ENCODE peak calls at places on chromosome 16, in seven cellular contexts. One of them, this sample, is unnamed.

GRCh38 chr16:89140981-89141883 is 30.3 kb upstream of the CDH15 start:
- DNase-seq in WERI-Rb-1: no peak
- DNase-seq in GM12865: no peak
- DNase-seq in PC-3: no peak
- DNase-seq in fibroblast of pulmonary artery: no peak
- DNase-seq in tibial nerve: no peak
- DNase-seq in heart right ventricle: no peak
- DNase-seq in this sample: no peak

GRCh38 chr16:27404163-27404823 is 2.3 kb downstream of the IL21R start:
- DNase-seq in WERI-Rb-1: no peak
- DNase-seq in PC-3: no peak
- DNase-seq in tibial nerve: no peak
- DNase-seq in GM12865: peak
- DNase-seq in fibroblast of pulmonary artery: no peak
- DNase-seq in heart right ventricle: no peak
- DNase-seq in this sample: no peak

GRCh38 chr16:89358030-89359005 is 132.0 kb downstream of the ANKRD11 start:
- DNase-seq in GM12865: peak
- DNase-seq in PC-3: no peak
- DNase-seq in tibial nerve: no peak
- DNase-seq in WERI-Rb-1: no peak
- DNase-seq in fibroblast of pulmonary artery: no peak
- DNase-seq in heart right ventricle: no peak
- DNase-seq in this sample: no peak

GRCh38 chr16:84426804-84427203 is 58.5 kb downstream of the ATP2C2 start:
- DNase-seq in heart right ventricle: no peak
- DNase-seq in GM12865: no peak
- DNase-seq in WERI-Rb-1: no peak
- DNase-seq in PC-3: no peak
- DNase-seq in tibial nerve: no peak
- DNase-seq in fibroblast of pulmonary artery: no peak
- DNase-seq in this sample: no peak

GRCh38 chr16:9555051-9555450 is 463.6 kb downstream of the HAPSTR1 start:
- DNase-seq in PC-3: no peak
- DNase-seq in tibial nerve: no peak
- DNase-seq in WERI-Rb-1: no peak
- DNase-seq in heart right ventricle: no peak
- DNase-seq in fibroblast of pulmonary artery: no peak
- DNase-seq in GM12865: no peak
- DNase-seq in this sample: no peak

GRCh38 chr16:48052731-48053130 is 103.1 kb downstream of the ABCC12 start:
- DNase-seq in PC-3: no peak
- DNase-seq in heart right ventricle: no peak
- DNase-seq in WERI-Rb-1: no peak
- DNase-seq in GM12865: no peak
- DNase-seq in tibial nerve: no peak
- DNase-seq in fibroblast of pulmonary artery: no peak
- DNase-seq in this sample: no peak

GRCh38 chr16:23182675-23183485 is at the start of gene SCNN1G:
- DNase-seq in PC-3: no peak
- DNase-seq in WERI-Rb-1: peak
- DNase-seq in fibroblast of pulmonary artery: no peak
- DNase-seq in tibial nerve: no peak
- DNase-seq in heart right ventricle: no peak
- DNase-seq in GM12865: peak
- DNase-seq in this sample: no peak

GRCh38 chr16:27377666-27378485 is 24.1 kb upstream of the IL21R start:
- DNase-seq in GM12865: peak
- DNase-seq in heart right ventricle: no peak
- DNase-seq in tibial nerve: no peak
- DNase-seq in WERI-Rb-1: no peak
- DNase-seq in fibroblast of pulmonary artery: no peak
- DNase-seq in PC-3: no peak
- DNase-seq in this sample: no peak

GRCh38 chr16:21101631-21102420 is 48.8 kb downstream of the DNAH3 start:
- DNase-seq in heart right ventricle: no peak
- DNase-seq in WERI-Rb-1: peak
- DNase-seq in PC-3: peak
- DNase-seq in tibial nerve: no peak
- DNase-seq in fibroblast of pulmonary artery: peak
- DNase-seq in GM12865: peak
- DNase-seq in this sample: peak

GRCh38 chr16:3115561-3115960 is 3.2 kb downstream of the ZNF205 start:
- DNase-seq in WERI-Rb-1: peak
- DNase-seq in fibroblast of pulmonary artery: no peak
- DNase-seq in tibial nerve: no peak
- DNase-seq in GM12865: no peak
- DNase-seq in heart right ventricle: no peak
- DNase-seq in PC-3: no peak
- DNase-seq in this sample: no peak

GRCh38 chr16:81569361-81570034 is 124.9 kb downstream of the CMIP start:
- DNase-seq in WERI-Rb-1: no peak
- DNase-seq in heart right ventricle: no peak
- DNase-seq in fibroblast of pulmonary artery: no peak
- DNase-seq in tibial nerve: no peak
- DNase-seq in GM12865: no peak
- DNase-seq in PC-3: no peak
- DNase-seq in this sample: no peak

GRCh38 chr16:79191933-79192332 is 408.6 kb downstream of the MAF start:
- DNase-seq in tibial nerve: no peak
- DNase-seq in fibroblast of pulmonary artery: no peak
- DNase-seq in GM12865: no peak
- DNase-seq in WERI-Rb-1: no peak
- DNase-seq in PC-3: no peak
- DNase-seq in heart right ventricle: no peak
- DNase-seq in this sample: no peak

GRCh38 chr16:55508941-55509920 is at the start of gene LPCAT2:
- DNase-seq in fibroblast of pulmonary artery: peak
- DNase-seq in WERI-Rb-1: peak
- DNase-seq in PC-3: peak
- DNase-seq in tibial nerve: peak
- DNase-seq in GM12865: peak
- DNase-seq in heart right ventricle: peak
- DNase-seq in this sample: peak

GRCh38 chr16:69565611-69566436 is at the start of gene NFAT5:
- DNase-seq in PC-3: peak
- DNase-seq in heart right ventricle: peak
- DNase-seq in GM12865: peak
- DNase-seq in tibial nerve: peak
- DNase-seq in WERI-Rb-1: peak
- DNase-seq in fibroblast of pulmonary artery: peak
- DNase-seq in this sample: peak

GRCh38 chr16:26642047-26642664 is 424.6 kb upstream of the C16orf82 start:
- DNase-seq in fibroblast of pulmonary artery: no peak
- DNase-seq in tibial nerve: no peak
- DNase-seq in PC-3: no peak
- DNase-seq in heart right ventricle: no peak
- DNase-seq in GM12865: no peak
- DNase-seq in WERI-Rb-1: no peak
- DNase-seq in this sample: no peak

GRCh38 chr16:9549487-9549886 is 458.0 kb downstream of the HAPSTR1 start:
- DNase-seq in PC-3: no peak
- DNase-seq in GM12865: no peak
- DNase-seq in heart right ventricle: no peak
- DNase-seq in tibial nerve: no peak
- DNase-seq in WERI-Rb-1: no peak
- DNase-seq in fibroblast of pulmonary artery: no peak
- DNase-seq in this sample: no peak

GRCh38 chr16:58099097-58099955 is 29.9 kb downstream of the CFAP20 start:
- DNase-seq in GM12865: no peak
- DNase-seq in fibroblast of pulmonary artery: no peak
- DNase-seq in PC-3: no peak
- DNase-seq in tibial nerve: no peak
- DNase-seq in WERI-Rb-1: peak
- DNase-seq in heart right ventricle: no peak
- DNase-seq in this sample: no peak

GRCh38 chr16:23999663-24000062 is 163.9 kb downstream of the PRKCB start:
- DNase-seq in fibroblast of pulmonary artery: no peak
- DNase-seq in GM12865: peak
- DNase-seq in tibial nerve: no peak
- DNase-seq in WERI-Rb-1: no peak
- DNase-seq in PC-3: no peak
- DNase-seq in heart right ventricle: no peak
- DNase-seq in this sample: no peak

GRCh38 chr16:69057400-69058378 is 47.8 kb upstream of the HAS3 start:
- DNase-seq in PC-3: peak
- DNase-seq in fibroblast of pulmonary artery: peak
- DNase-seq in heart right ventricle: no peak
- DNase-seq in tibial nerve: no peak
- DNase-seq in GM12865: peak
- DNase-seq in WERI-Rb-1: peak
- DNase-seq in this sample: no peak

GRCh38 chr16:88533381-88533831 is 36.8 kb upstream of the ZC3H18 start:
- DNase-seq in GM12865: no peak
- DNase-seq in tibial nerve: no peak
- DNase-seq in PC-3: peak
- DNase-seq in WERI-Rb-1: no peak
- DNase-seq in heart right ventricle: no peak
- DNase-seq in fibroblast of pulmonary artery: no peak
- DNase-seq in this sample: peak

GRCh38 chr16:79093554-79093967 is 507.0 kb downstream of the MAF start:
- DNase-seq in heart right ventricle: peak
- DNase-seq in GM12865: no peak
- DNase-seq in fibroblast of pulmonary artery: no peak
- DNase-seq in WERI-Rb-1: no peak
- DNase-seq in tibial nerve: no peak
- DNase-seq in PC-3: no peak
- DNase-seq in this sample: no peak

GRCh38 chr16:66824006-66824405 is 6.8 kb downstream of the NAE1 start:
- DNase-seq in heart right ventricle: no peak
- DNase-seq in WERI-Rb-1: no peak
- DNase-seq in PC-3: no peak
- DNase-seq in GM12865: no peak
- DNase-seq in fibroblast of pulmonary artery: no peak
- DNase-seq in tibial nerve: no peak
- DNase-seq in this sample: no peak

GRCh38 chr16:66030036-66030435 is 336.5 kb upstream of the CDH5 start:
- DNase-seq in GM12865: no peak
- DNase-seq in tibial nerve: no peak
- DNase-seq in fibroblast of pulmonary artery: peak
- DNase-seq in WERI-Rb-1: no peak
- DNase-seq in heart right ventricle: no peak
- DNase-seq in PC-3: no peak
- DNase-seq in this sample: peak

GRCh38 chr16:82735696-82736095 is 108.9 kb downstream of the CDH13 start:
- DNase-seq in tibial nerve: no peak
- DNase-seq in fibroblast of pulmonary artery: peak
- DNase-seq in PC-3: no peak
- DNase-seq in heart right ventricle: peak
- DNase-seq in WERI-Rb-1: no peak
- DNase-seq in GM12865: peak
- DNase-seq in this sample: no peak

GRCh38 chr16:66728117-66728787 is 23.2 kb downstream of the DYNC1LI2 start:
- DNase-seq in WERI-Rb-1: no peak
- DNase-seq in PC-3: peak
- DNase-seq in fibroblast of pulmonary artery: peak
- DNase-seq in GM12865: peak
- DNase-seq in heart right ventricle: peak
- DNase-seq in tibial nerve: no peak
- DNase-seq in this sample: peak

GRCh38 chr16:11370084-11370931 is 25.0 kb downstream of the RMI2 start:
- DNase-seq in heart right ventricle: no peak
- DNase-seq in tibial nerve: no peak
- DNase-seq in GM12865: peak
- DNase-seq in PC-3: no peak
- DNase-seq in fibroblast of pulmonary artery: peak
- DNase-seq in WERI-Rb-1: no peak
- DNase-seq in this sample: no peak

GRCh38 chr16:85471469-85472431 is 141.4 kb upstream of the GSE1 start:
- DNase-seq in fibroblast of pulmonary artery: peak
- DNase-seq in heart right ventricle: no peak
- DNase-seq in GM12865: no peak
- DNase-seq in WERI-Rb-1: no peak
- DNase-seq in tibial nerve: no peak
- DNase-seq in PC-3: peak
- DNase-seq in this sample: no peak

GRCh38 chr16:54438469-54438868 is 151.9 kb upstream of the IRX3 start:
- DNase-seq in heart right ventricle: no peak
- DNase-seq in tibial nerve: no peak
- DNase-seq in fibroblast of pulmonary artery: no peak
- DNase-seq in WERI-Rb-1: no peak
- DNase-seq in PC-3: no peak
- DNase-seq in GM12865: no peak
- DNase-seq in this sample: no peak
- H3K4me3 ChIP-seq in heart right ventricle: no peak
- H3K4me3 ChIP-seq in tibial nerve: no peak
- H3K4me3 ChIP-seq in fibroblast of pulmonary artery: no peak
- H3K4me3 ChIP-seq in WERI-Rb-1: no peak
- H3K4me3 ChIP-seq in PC-3: no peak
- H3K4me3 ChIP-seq in GM12865: no peak
- H3K4me3 ChIP-seq in this sample: no peak

GRCh38 chr16:15502041-15502725 is 67.8 kb downstream of the BMERB1 start:
- DNase-seq in fibroblast of pulmonary artery: peak
- DNase-seq in WERI-Rb-1: no peak
- DNase-seq in heart right ventricle: no peak
- DNase-seq in PC-3: peak
- DNase-seq in tibial nerve: no peak
- DNase-seq in GM12865: no peak
- DNase-seq in this sample: no peak
- H3K4me3 ChIP-seq in fibroblast of pulmonary artery: no peak
- H3K4me3 ChIP-seq in WERI-Rb-1: no peak
- H3K4me3 ChIP-seq in heart right ventricle: no peak
- H3K4me3 ChIP-seq in PC-3: no peak
- H3K4me3 ChIP-seq in tibial nerve: no peak
- H3K4me3 ChIP-seq in GM12865: no peak
- H3K4me3 ChIP-seq in this sample: no peak

GRCh38 chr16:31528726-31529397 is 1.2 kb downstream of the AHSP start:
- DNase-seq in fibroblast of pulmonary artery: no peak
- DNase-seq in WERI-Rb-1: no peak
- DNase-seq in GM12865: no peak
- DNase-seq in heart right ventricle: no peak
- DNase-seq in tibial nerve: no peak
- DNase-seq in PC-3: no peak
- DNase-seq in this sample: no peak
- H3K4me3 ChIP-seq in fibroblast of pulmonary artery: no peak
- H3K4me3 ChIP-seq in WERI-Rb-1: no peak
- H3K4me3 ChIP-seq in GM12865: no peak
- H3K4me3 ChIP-seq in heart right ventricle: peak
- H3K4me3 ChIP-seq in tibial nerve: peak
- H3K4me3 ChIP-seq in PC-3: no peak
- H3K4me3 ChIP-seq in this sample: no peak

DNA sequence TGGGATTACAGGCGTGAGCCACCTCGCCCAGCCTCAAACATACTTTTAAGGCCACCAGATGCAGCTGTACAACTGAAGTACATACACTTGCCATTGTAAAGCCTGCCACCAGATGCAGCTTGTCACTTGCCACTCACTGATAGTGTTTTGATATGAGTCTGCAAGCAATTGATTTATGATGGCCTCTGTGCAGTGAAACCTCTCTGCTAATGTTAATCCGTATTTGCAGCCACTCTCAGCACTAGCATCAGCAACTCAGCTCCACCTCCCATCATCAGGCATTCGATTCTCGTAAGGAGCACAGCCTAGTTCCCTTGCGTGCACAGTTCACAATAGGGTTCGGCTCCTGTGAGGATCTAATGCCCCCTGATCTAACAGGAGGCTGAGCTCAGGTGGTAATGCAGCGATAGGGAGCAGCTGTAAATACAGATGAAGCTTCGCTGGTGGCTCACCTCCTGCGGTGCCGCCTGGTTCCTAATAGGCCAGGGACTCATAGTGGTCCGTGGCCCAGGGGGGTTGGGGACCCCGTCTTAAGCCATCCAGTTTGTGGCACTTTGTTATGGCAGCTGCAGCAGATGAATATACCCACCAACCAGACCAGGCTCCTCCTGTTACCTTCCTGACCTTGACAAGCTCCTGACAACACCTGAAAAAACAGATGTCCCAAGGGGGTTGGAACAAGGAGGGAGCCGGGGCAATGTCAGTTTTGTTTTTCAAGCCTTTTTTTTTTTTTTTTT is 1.3 kb upstream of the HERPUD1 start:
- DNase-seq in tibial nerve: no peak
- DNase-seq in WERI-Rb-1: peak
- DNase-seq in GM12865: peak
- DNase-seq in heart right ventricle: no peak
- DNase-seq in PC-3: no peak
- DNase-seq in fibroblast of pulmonary artery: no peak
- DNase-seq in this sample: peak
- H3K4me3 ChIP-seq in tibial nerve: no peak
- H3K4me3 ChIP-seq in WERI-Rb-1: peak
- H3K4me3 ChIP-seq in GM12865: no peak
- H3K4me3 ChIP-seq in heart right ventricle: no peak
- H3K4me3 ChIP-seq in PC-3: no peak
- H3K4me3 ChIP-seq in fibroblast of pulmonary artery: no peak
- H3K4me3 ChIP-seq in this sample: no peak